ENCODE peak calls at places on chromosomes 5 and 9, in six cellular contexts. B is posterior vena cava; F is kidney glomerular epithelial cell; J is stimulated activated naive CD8-positive, alpha-beta T cell treated with anti-CD3 and anti-CD28 coated beads, Interleukin-15, Interleukin-2, amounts not matched to agents 100 U/mL and 50 U/mL, for 24 hours; N is activated naive CD4-positive, alpha-beta T cell; M is cardiac muscle cell. T is an unnamed sample.
A peak's percentile ranks its signal among the peaks of the same experiment; 100 is the strongest.

GRCh38 chr5:107646418-107646817 is 24.3 kb downstream of the EFNA5 start:
- DNase-seq in B (no peak), F (no peak), J (no peak), N (no peak), M (no peak), T (no peak)

GRCh38 chr9:119963258-119963797 is 594.1 kb upstream of the BRINP1 start:
- DNase-seq in B (no peak), F (peak; percentile 81), J (no peak), N (no peak), M (no peak), T (no peak)

GRCh38 chr9:4489919-4490704 is at the start of gene SLC1A1:
- DNase-seq in B (peak; percentile 85), F (peak; percentile 87), J (peak; percentile 29), N (no peak), M (peak; percentile 68), T (no peak)

GRCh38 chr9:126395439-126396212 is 69.0 kb downstream of the MVB12B start:
- DNase-seq in B (no peak), F (no peak), J (peak; percentile 33), N (no peak), M (no peak), T (no peak)

GRCh38 chr5:157290156-157290980 is 24.4 kb downstream of the CYFIP2 start:
- DNase-seq in B (no peak), F (peak; percentile 95), J (no peak), N (no peak), M (no peak), T (no peak)

GRCh38 chr9:37936965-37937364 is 33.0 kb upstream of the SLC25A51 start:
- DNase-seq in B (no peak), F (no peak), J (no peak), N (no peak), M (peak; percentile 73), T (no peak)

GRCh38 chr9:13845460-13845859 is 468.5 kb downstream of the NFIB start:
- DNase-seq in B (no peak), F (no peak), J (no peak), N (no peak), M (no peak), T (no peak)

GRCh38 chr5:80967500-80968181 is 7.5 kb downstream of the RASGRF2 start:
- DNase-seq in B (no peak), F (peak; percentile 81), J (no peak), N (no peak), M (no peak), T (peak; percentile 24)

GRCh38 chr9:118148990-118149389 is 444.8 kb downstream of the TLR4 start:
- DNase-seq in B (no peak), F (no peak), J (no peak), N (no peak), M (no peak), T (no peak)

GRCh38 chr5:128163991-128164390 is 80.4 kb downstream of the SLC12A2 start:
- DNase-seq in B (no peak), F (no peak), J (no peak), N (no peak), M (no peak), T (no peak)

GRCh38 chr9:14482856-14483255 is 168.9 kb upstream of the NFIB start:
- DNase-seq in B (no peak), F (no peak), J (no peak), N (no peak), M (no peak), T (no peak)

GRCh38 chr5:160330212-160330611 is 17.8 kb upstream of the CCNJL start:
- DNase-seq in B (no peak), F (no peak), J (peak; percentile 17), N (no peak), M (no peak), T (no peak)

GRCh38 chr5:15702102-15702501 is 202.1 kb downstream of the FBXL7 start:
- DNase-seq in B (no peak), F (peak; percentile 82), J (no peak), N (no peak), M (no peak), T (no peak)

GRCh38 chr5:150514708-150515211 is 6.8 kb downstream of the NDST1 start:
- DNase-seq in B (no peak), F (peak; percentile 84), J (no peak), N (no peak), M (no peak), T (no peak)

GRCh38 chr9:111621895-111622480 is 9.1 kb upstream of the DNAJC25 start:
- DNase-seq in B (no peak), F (no peak), J (no peak), N (no peak), M (no peak), T (peak; percentile 18)

GRCh38 chr5:8615142-8615858 is 746.4 kb downstream of the MTRR start:
- DNase-seq in B (no peak), F (no peak), J (no peak), N (no peak), M (no peak), T (no peak)